ENCODE peak calls at places on chromosomes 12 and 14, in ten cellular contexts. P is Peyer's patch, M is adipocyte, C is fibroblast of mammary gland, W is WERI-Rb-1, T is IMR-90, S is testis, A is GM06990, G is psoas muscle, Q is neural progenitor cell. Z is an unnamed sample.

GRCh38 chr14:32513571-32514009 is 184.5 kb downstream of the AKAP6 start:
- DNase-seq in Q (no peak), C (peak), T (peak), P (no peak), M (peak), A (no peak), W (no peak), G (no peak), S (no peak), Z (no peak)

GRCh38 chr12:122884091-122884826 is 11.7 kb downstream of the VPS37B start:
- DNase-seq in G (no peak), Q (no peak), S (no peak), T (peak), W (no peak), M (no peak), C (no peak), A (no peak), P (no peak), Z (no peak)

GRCh38 chr12:80892597-80893445 is 44.9 kb downstream of the LIN7A start:
- DNase-seq in Q (no peak), T (no peak), G (no peak), W (no peak), S (no peak), A (peak), P (no peak), M (peak), C (peak), Z (no peak)

GRCh38 chr14:104724407-104724980 is 465 bp downstream of the ADSS1 start:
- DNase-seq in W (peak), G (peak), M (peak), S (no peak), Q (no peak), A (no peak), T (no peak), P (peak), C (peak), Z (peak)

GRCh38 chr12:131454418-131455217 is 256.3 kb upstream of the SFSWAP start:
- DNase-seq in W (peak), P (no peak), G (no peak), S (peak), C (peak), M (no peak), T (no peak), A (peak), Q (peak), Z (peak)

GRCh38 chr12:8996682-8997405 is 7.5 kb downstream of the KLRG1 start:
- DNase-seq in A (peak), T (peak), M (peak), P (no peak), G (no peak), W (no peak), S (peak), Q (no peak), C (peak), Z (no peak)

GRCh38 chr12:41293011-41293410 is 104.9 kb downstream of the PDZRN4 start:
- DNase-seq in P (no peak), Q (no peak), S (no peak), G (no peak), M (no peak), C (no peak), W (no peak), T (no peak), A (no peak), Z (no peak)

GRCh38 chr12:42916143-42916542 is 326.6 kb upstream of the PRICKLE1 start:
- DNase-seq in S (no peak), W (no peak), A (no peak), Q (no peak), C (no peak), M (no peak), T (no peak), G (no peak), P (no peak), Z (no peak)

GRCh38 chr12:126668538-126668937 is 1598.4 kb upstream of the TMEM132C start:
- DNase-seq in C (peak), P (no peak), W (no peak), M (peak), S (no peak), G (no peak), Q (no peak), T (no peak), A (no peak), Z (no peak)

GRCh38 chr14:105012171-105012985 is 8.5 kb downstream of the CDCA4 start:
- DNase-seq in Q (no peak), G (no peak), A (no peak), C (no peak), M (no peak), T (no peak), P (peak), S (no peak), W (no peak), Z (no peak)

GRCh38 chr12:114976959-114977358 is 293.0 kb upstream of the TBX3 start:
- DNase-seq in M (peak), S (no peak), W (no peak), A (no peak), G (no peak), T (peak), P (no peak), C (peak), Q (no peak), Z (no peak)

GRCh38 chr14:89617471-89618291 is 200.6 kb upstream of the FOXN3 start:
- DNase-seq in T (peak), M (peak), S (peak), G (peak), P (peak), Q (peak), W (no peak), C (peak), A (peak), Z (no peak)

GRCh38 chr12:16112626-16113560 is 164.6 kb downstream of the SLC15A5 start:
- DNase-seq in Q (peak), A (no peak), G (no peak), M (peak), C (peak), P (no peak), T (no peak), W (peak), S (no peak), Z (no peak)

GRCh38 chr12:29168000-29168399 is 18.9 kb downstream of the FAR2 start:
- DNase-seq in G (no peak), Q (no peak), T (no peak), W (no peak), M (no peak), C (no peak), S (no peak), P (peak), A (no peak), Z (no peak)

GRCh38 chr12:31517994-31518393 is 72.9 kb downstream of the DENND5B start:
- DNase-seq in A (no peak), G (no peak), W (no peak), M (peak), C (no peak), Q (no peak), T (peak), S (no peak), P (no peak), Z (no peak)

DNA sequence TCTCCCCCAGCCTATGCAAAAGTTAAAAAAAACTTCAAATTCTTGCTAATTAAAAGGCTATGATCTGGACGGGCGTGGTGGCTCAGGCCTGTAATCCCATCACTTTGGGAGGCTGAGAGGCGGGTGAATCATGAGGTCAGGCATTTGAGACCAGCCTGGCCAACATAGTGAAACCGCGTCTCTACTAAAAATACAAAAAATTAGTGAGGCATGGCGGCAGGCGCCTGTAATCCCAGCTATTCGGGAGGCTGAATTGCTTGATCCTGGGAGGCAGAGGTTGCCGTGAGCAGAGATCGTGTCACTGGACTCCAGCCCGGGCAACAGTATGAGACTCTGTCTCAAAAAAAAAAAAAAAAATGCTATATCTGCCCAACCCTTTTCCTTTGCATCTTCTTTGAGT is 925.4 kb downstream of the GALC start:
- DNase-seq in G (no peak), Q (no peak), C (no peak), S (no peak), W (peak), M (no peak), A (no peak), T (no peak), P (no peak), Z (no peak)
- H3K4me3 ChIP-seq in G (no peak), Q (no peak), C (no peak), S (no peak), W (peak), M (no peak), A (no peak), T (no peak), P (no peak), Z (no peak)

GRCh38 chr12:57479376-57480115 is at the start of gene ARHGAP9:
- DNase-seq in T (peak), S (no peak), P (peak), C (no peak), A (peak), Q (no peak), G (no peak), W (no peak), M (no peak), Z (no peak)
- H3K4me3 ChIP-seq in T (no peak), S (no peak), P (peak), C (no peak), A (peak), Q (no peak), G (no peak), W (no peak), M (no peak), Z (peak)

GRCh38 chr12:54216580-54217308 is 28.0 kb upstream of the SMUG1 start:
- DNase-seq in C (peak), M (peak), T (peak), Q (peak), W (peak), A (peak), P (peak), S (peak), G (peak), Z (peak)
- H3K4me3 ChIP-seq in C (peak), M (peak), T (peak), Q (peak), W (peak), A (peak), P (peak), S (peak), G (peak), Z (peak)

GRCh38 chr14:31228533-31228932 is 20.9 kb upstream of the HECTD1 start:
- DNase-seq in P (no peak), A (no peak), Q (no peak), G (no peak), T (no peak), M (peak), C (peak), S (no peak), W (no peak), Z (no peak)

GRCh38 chr14:31229009-31229408 is 21.4 kb upstream of the HECTD1 start:
- DNase-seq in G (no peak), T (no peak), P (no peak), A (peak), W (no peak), M (peak), Q (no peak), S (no peak), C (no peak), Z (no peak)

GRCh38 chr14:31232081-31232480 is 24.5 kb upstream of the HECTD1 start:
- DNase-seq in P (peak), C (no peak), M (no peak), Q (no peak), T (no peak), A (no peak), S (no peak), W (no peak), G (no peak), Z (no peak)

GRCh38 chr14:31230559-31230958 is 23.0 kb upstream of the HECTD1 start:
- DNase-seq in P (no peak), Q (no peak), C (no peak), M (no peak), S (no peak), T (no peak), G (no peak), A (no peak), W (no peak), Z (no peak)

DNA sequence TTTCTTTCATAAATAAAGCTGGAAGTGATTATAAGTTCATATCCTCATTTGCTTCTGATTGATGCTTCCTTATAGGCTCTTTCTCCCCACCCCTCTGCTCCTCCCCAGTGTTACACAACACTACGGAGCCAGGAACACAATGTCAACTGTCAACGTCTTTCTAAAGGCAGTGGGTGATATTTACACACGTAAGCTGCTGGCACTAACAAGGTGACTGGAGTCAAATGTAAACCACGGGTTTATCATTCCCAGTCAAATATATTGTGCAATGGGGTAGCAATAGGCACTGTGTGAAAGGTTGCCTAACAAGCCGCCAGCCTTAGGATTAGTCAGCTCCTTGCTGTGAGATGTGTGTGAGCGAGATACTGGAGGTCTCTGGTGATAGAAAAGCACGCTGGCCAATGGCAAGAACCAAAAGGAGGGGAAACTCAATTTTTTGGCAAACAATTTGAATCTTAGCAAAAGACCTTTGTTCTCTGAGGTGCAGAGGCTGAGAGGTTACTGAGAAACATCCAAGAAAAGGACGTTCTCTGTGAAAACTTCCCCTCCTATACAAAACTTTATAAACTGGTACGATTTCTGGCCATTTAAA is 22.1 kb upstream of the HECTD1 start:
- DNase-seq in W (no peak), T (peak), P (peak), M (peak), Q (peak), S (peak), G (peak), A (no peak), C (peak), Z (peak)
- H3K4me3 ChIP-seq in W (no peak), T (no peak), P (no peak), M (peak), Q (peak), S (no peak), G (peak), A (no peak), C (peak), Z (no peak)

GRCh38 chr14:64502476-64503183 is 1.0 kb downstream of the ZBTB25 start:
- DNase-seq in A (no peak), W (peak), M (peak), T (peak), Q (peak), S (peak), G (no peak), C (peak), P (peak), Z (no peak)

GRCh38 chr14:64500088-64500487 is 3.5 kb downstream of the ZBTB25 start:
- DNase-seq in M (peak), A (no peak), T (no peak), S (no peak), W (no peak), G (no peak), Q (no peak), P (no peak), C (peak), Z (no peak)

GRCh38 chr14:64503184-64503433 is 529 bp downstream of the ZBTB25 start:
- DNase-seq in Q (peak), P (no peak), M (no peak), C (no peak), S (no peak), G (no peak), T (no peak), W (no peak), A (no peak), Z (no peak)

GRCh38 chr14:64503434-64504309 is at the start of gene ZBTB25:
- DNase-seq in S (peak), C (peak), P (peak), Q (peak), G (peak), A (peak), T (peak), W (peak), M (peak), Z (peak)

DNA sequence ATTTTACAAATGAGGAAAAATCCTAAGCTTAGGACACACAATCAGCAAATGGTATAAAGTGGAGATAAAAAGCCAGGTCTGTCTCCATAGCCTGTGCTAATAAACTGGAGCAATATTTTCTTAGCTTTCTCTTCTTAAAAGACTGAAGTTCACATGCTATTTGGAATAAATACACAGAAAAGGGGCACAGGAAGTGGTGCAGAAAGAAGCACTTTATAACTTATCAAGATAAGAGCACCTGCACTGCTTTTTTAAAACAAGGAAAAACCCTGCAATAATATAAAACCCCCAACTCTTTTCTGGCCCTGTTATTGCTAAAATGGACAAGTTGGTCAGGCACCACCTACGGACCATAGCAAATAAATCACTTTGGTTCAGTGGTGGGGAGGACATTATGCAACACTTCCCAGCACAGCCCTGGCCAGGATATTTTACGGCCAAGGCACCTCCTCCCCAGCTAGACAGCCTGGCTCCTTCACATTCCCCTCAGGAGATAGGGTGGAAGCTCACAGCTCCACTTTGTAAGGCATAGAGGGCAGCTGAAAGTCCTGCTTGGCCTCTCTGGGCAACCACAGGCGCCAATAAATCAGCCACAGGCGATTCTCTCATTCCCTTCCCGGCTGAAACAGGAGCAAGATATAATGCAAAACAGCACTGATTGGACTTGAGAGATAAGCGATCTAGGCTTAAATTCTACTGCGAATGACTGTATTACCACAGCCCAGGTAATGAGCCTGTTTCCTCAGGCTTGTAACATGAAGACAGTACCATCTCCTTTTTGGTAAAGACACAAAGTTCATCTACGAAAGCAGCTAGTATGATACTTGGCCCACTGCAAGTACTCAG is 2.1 kb downstream of the ZBTB25 start:
- DNase-seq in A (no peak), M (peak), W (peak), P (peak), S (peak), T (peak), G (peak), C (peak), Q (no peak), Z (peak)
- H3K4me3 ChIP-seq in A (peak), M (peak), W (no peak), P (peak), S (no peak), T (no peak), G (peak), C (peak), Q (peak), Z (peak)

Z was measured in upper lobe of right lung.